ENCODE peak calls at places on chromosomes 1 and 21, in seven cellular contexts. E is transverse colon, P is stomach, N is prostate gland, V is K562, I is spleen, Y is breast epithelium. L is an unnamed sample.

GRCh38 chr1:230581446-230582079 is 60.7 kb upstream of the COG2 start:
- DNase-seq in E (no peak), P (no peak), N (no peak), V (no peak), I (no peak), Y (no peak), L (no peak)

GRCh38 chr1:109190189-109190588 is 23.5 kb upstream of the SARS1 start:
- DNase-seq in E (no peak), P (no peak), N (no peak), V (no peak), I (no peak), Y (no peak), L (no peak)

GRCh38 chr1:193486671-193487229 is 300.3 kb upstream of the B3GALT2 start:
- DNase-seq in E (no peak), P (no peak), N (no peak), V (no peak), I (no peak), Y (no peak), L (no peak)

GRCh38 chr1:246567258-246568235 is 1.3 kb downstream of the CNST start:
- DNase-seq in E (no peak), P (no peak), N (no peak), V (no peak), I (no peak), Y (no peak), L (no peak)

GRCh38 chr1:45306319-45306718 is 20.4 kb upstream of the HPDL start:
- DNase-seq in E (no peak), P (no peak), N (no peak), V (no peak), I (no peak), Y (no peak), L (no peak)

GRCh38 chr21:46357684-46358425 is 33.9 kb downstream of the PCNT start:
- DNase-seq in E (no peak), P (no peak), N (no peak), V (no peak), I (no peak), Y (no peak), L (no peak)

GRCh38 chr1:241696815-241697639 is 44.9 kb downstream of the WDR64 start:
- DNase-seq in E (no peak), P (no peak), N (no peak), V (peak; percentile 70), I (no peak), Y (no peak), L (no peak)

GRCh38 chr1:170461362-170461761 is 70.6 kb upstream of the GORAB start:
- DNase-seq in E (no peak), P (no peak), N (no peak), V (no peak), I (no peak), Y (no peak), L (no peak)

GRCh38 chr1:12176298-12177118 is 9.7 kb downstream of the TNFRSF1B start:
- DNase-seq in E (no peak), P (no peak), N (no peak), V (no peak), I (no peak), Y (no peak), L (no peak)

GRCh38 chr1:225849905-225850304 is 32.3 kb downstream of the TMEM63A start:
- DNase-seq in E (peak; percentile 47), P (peak; percentile 34), N (no peak), V (peak; percentile 59), I (peak; percentile 88), Y (no peak), L (peak; percentile 42)

GRCh38 chr1:62263006-62263812 is 56.0 kb downstream of the KANK4 start:
- DNase-seq in E (no peak), P (no peak), N (no peak), V (no peak), I (no peak), Y (no peak), L (no peak)

GRCh38 chr1:22204057-22204840 is 61.4 kb upstream of the WNT4 start:
- DNase-seq in E (no peak), P (no peak), N (no peak), V (no peak), I (peak; percentile 47), Y (no peak), L (no peak)
- H3K27me3 ChIP-seq in E (peaks cover 31% of the 10 kb centered on the region), P (peaks cover 20% of the 10 kb centered on the region), N (peaks cover 3% of the 10 kb centered on the region), V (peaks cover 44% of the 10 kb centered on the region), I (peaks cover 17% of the 10 kb centered on the region), Y (no peaks in the 10 kb centered on the region), L (peaks cover 9% of the 10 kb centered on the region)

GRCh38 chr1:145957443-145958319 is at the start of gene LIX1L:
- DNase-seq in E (peak; percentile 96), P (peak; percentile 96), N (peak; percentile 97), V (peak; percentile 87), I (peak; percentile 99), Y (peak; percentile 93), L (peak; percentile 93)
- TF ChIP-seq POLR2A in E (peak; percentile 73), P (no peak), N (peak; percentile 69), V (peak; percentile 69), I (peak; percentile 81), Y (no peak), L (peak; percentile 85)

DNA sequence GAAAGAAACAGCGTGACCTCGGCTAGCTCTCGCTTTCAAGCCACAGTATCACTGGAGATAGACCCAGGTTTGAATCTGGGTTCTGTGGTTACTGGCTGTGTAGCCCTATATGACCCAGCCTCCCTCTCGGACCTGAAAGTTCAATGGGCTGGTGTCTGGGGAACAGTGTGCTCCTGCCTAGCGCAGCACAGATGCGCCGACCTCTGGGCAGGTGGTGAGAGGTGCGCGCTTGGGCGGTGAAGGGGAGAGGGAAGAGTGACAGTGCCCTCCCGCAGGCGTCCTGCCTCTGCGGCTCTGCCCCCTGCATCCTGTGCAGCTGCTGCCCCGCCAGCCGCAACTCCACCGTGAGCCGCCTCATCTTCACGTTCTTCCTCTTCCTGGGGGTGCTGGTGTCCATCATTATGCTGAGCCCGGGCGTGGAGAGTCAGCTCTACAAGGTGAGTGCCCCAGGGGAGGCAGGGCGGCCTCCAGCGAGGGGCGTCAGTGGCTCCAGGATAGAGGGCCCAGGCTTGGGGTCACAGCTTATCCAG is 10.5 kb downstream of the SERINC2 start:
- DNase-seq in E (peak; percentile 40), P (no peak), N (no peak), V (no peak), I (peak; percentile 93), Y (no peak), L (peak; percentile 77)
- TF ChIP-seq POLR2AphosphoS5 in E (no peak), P (no peak), N (no peak), V (no peak), I (peak; percentile 87), Y (no peak), L (no peak)

DNA sequence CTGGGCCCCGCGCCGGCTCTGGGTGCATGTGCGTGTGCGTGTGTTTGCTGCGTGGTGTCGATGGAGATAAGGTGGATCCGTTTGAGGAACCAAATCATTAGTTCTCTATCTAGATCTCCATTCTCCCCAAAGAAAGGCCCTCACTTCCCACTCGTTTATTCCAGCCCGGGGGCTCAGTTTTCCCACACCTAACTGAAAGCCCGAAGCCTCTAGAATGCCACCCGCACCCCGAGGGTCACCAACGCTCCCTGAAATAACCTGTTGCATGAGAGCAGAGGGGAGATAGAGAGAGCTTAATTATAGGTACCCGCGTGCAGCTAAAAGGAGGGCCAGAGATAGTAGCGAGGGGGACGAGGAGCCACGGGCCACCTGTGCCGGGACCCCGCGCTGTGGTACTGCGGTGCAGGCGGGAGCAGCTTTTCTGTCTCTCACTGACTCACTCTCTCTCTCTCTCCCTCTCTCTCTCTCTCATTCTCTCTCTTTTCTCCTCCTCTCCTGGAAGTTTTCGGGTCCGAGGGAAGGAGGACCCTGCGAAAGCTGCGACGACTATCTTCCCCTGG is 644 bp downstream of the OLIG2 start:
- DNase-seq in E (no peak), P (no peak), N (no peak), V (no peak), I (no peak), Y (no peak), L (no peak)
- H3K27me3 ChIP-seq in E (peaks cover 100% of the 10 kb centered on the region), P (peaks cover 100% of the 10 kb centered on the region), N (peaks cover 90% of the 10 kb centered on the region), V (peaks cover 90% of the 10 kb centered on the region), I (peaks cover 94% of the 10 kb centered on the region), Y (peaks cover 6% of the 10 kb centered on the region), L (peaks cover 97% of the 10 kb centered on the region)

DNA sequence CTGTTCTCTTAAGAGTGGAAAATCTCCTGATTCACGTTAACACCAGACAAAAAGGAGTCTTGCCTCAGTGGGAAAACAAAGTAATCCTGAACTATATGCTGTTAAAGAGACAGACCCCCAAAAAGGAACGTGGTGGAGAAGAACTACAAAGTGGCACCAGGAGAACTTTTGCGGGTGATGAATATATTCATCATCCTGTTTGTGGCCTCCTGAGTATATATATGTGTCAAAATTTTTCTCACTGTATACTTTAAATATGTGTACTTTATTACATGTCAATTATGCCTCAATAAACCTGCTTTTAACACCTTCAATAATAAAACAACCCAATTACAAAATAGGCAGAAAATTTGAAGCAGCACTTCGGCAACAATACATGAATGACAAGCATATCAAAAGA is 31.1 kb downstream of the ZNF644 start:
- DNase-seq in E (no peak), P (no peak), N (no peak), V (no peak), I (no peak), Y (no peak), L (no peak)
- TF ChIP-seq POLR2A in E (no peak), P (no peak), N (no peak), V (no peak), I (no peak), Y (no peak), L (no peak)

DNA sequence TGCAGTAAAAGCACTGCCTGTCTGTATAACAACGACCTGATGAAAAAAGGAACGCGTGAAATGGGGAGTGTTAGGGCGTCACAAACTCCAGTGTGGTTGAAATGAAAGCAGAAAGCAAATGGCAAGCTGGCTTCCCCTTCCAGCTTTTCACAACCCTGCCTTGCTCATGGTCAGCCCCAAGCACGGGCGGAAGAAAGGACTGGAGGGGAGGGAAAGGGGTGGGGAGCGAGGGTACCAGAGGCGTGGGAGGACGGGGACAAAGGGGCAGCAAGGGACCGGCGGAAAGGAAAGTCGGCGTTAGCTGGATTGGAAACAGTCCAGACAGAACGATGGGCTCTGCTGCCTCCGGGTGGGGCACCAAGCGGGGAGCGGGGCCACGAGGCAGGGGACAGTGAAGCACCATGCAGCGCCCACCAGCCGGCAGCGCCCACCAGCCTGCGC is 9.6 kb downstream of the VPS26C start:
- DNase-seq in E (peak; percentile 25), P (no peak), N (peak; percentile 6), V (no peak), I (peak; percentile 84), Y (no peak), L (no peak)
- TF ChIP-seq POLR2AphosphoS5 in E (no peak), P (no peak), N (no peak), V (no peak), I (no peak), Y (no peak), L (no peak)

DNA sequence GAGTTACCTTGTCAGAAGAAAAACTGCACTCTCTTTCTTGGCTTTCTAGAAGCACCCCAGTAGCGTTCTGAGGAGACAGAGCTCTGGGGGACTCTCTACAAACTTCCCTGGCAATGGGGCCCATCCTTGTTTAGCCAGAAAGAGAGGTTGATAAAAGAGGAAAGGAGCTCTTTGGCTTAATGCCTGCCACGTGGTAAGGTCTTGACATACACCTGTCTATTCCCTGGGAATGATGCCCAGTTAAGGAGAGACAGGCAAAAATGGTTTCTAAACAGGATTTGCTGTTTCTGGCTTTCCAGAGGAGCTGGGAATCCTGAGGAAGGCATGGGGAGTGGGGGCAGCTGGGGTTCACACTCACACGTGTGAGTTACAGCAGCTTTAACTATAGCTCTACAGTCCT is 30.2 kb upstream of the IL20 start:
- DNase-seq in E (no peak), P (no peak), N (no peak), V (no peak), I (no peak), Y (no peak), L (no peak)
- H3K27me3 ChIP-seq in E (peaks cover 15% of the 10 kb centered on the region), P (no peaks in the 10 kb centered on the region), N (no peaks in the 10 kb centered on the region), V (peaks cover 69% of the 10 kb centered on the region), I (no peaks in the 10 kb centered on the region), Y (no peaks in the 10 kb centered on the region), L (no peaks in the 10 kb centered on the region)